ENCODE peak calls at places on chromosomes 3 and 15, in four cellular contexts. One of them, this sample, is unnamed.

GRCh38 chr3:157274644-157275137 is 114.7 kb upstream of the CCNL1 start:
- DNase-seq in H9: peak
- DNase-seq in IMR-90: no peak
- DNase-seq in H1: peak
- DNase-seq in this sample: no peak

GRCh38 chr3:81643721-81644120 is 117.7 kb downstream of the GBE1 start:
- DNase-seq in IMR-90: peak
- DNase-seq in H1: no peak
- DNase-seq in H9: no peak
- DNase-seq in this sample: peak

GRCh38 chr3:87996845-87997244 is 62.0 kb downstream of the CGGBP1 start:
- DNase-seq in IMR-90: no peak
- DNase-seq in H9: no peak
- DNase-seq in H1: no peak
- DNase-seq in this sample: no peak

GRCh38 chr15:45795487-45796069 is 160.7 kb downstream of the SQOR start:
- DNase-seq in H1: peak
- DNase-seq in IMR-90: peak
- DNase-seq in H9: peak
- DNase-seq in this sample: peak

GRCh38 chr3:119627461-119627860 is 29.8 kb downstream of the PLA1A start:
- DNase-seq in IMR-90: no peak
- DNase-seq in H1: no peak
- DNase-seq in H9: no peak
- DNase-seq in this sample: no peak

GRCh38 chr15:36156855-36157521 is 422.4 kb upstream of the CDIN1 start:
- DNase-seq in IMR-90: peak
- DNase-seq in H9: no peak
- DNase-seq in H1: no peak
- DNase-seq in this sample: peak

GRCh38 chr3:57966823-57967222 is 41.4 kb upstream of the FLNB start:
- DNase-seq in H9: no peak
- DNase-seq in IMR-90: peak
- DNase-seq in H1: no peak
- DNase-seq in this sample: no peak

GRCh38 chr3:2810723-2811122 is 299.5 kb downstream of the IL5RA start:
- DNase-seq in H9: no peak
- DNase-seq in H1: no peak
- DNase-seq in IMR-90: no peak
- DNase-seq in this sample: peak

GRCh38 chr15:64356443-64357040 is 569 bp upstream of the CSNK1G1 start:
- DNase-seq in IMR-90: peak
- DNase-seq in H1: no peak
- DNase-seq in H9: no peak
- DNase-seq in this sample: no peak

GRCh38 chr3:190883973-190884832 is 21.7 kb upstream of the GMNC start:
- DNase-seq in H1: peak
- DNase-seq in IMR-90: peak
- DNase-seq in H9: peak
- DNase-seq in this sample: peak

GRCh38 chr3:141076821-141077571 is 25.8 kb downstream of the SPSB4 start:
- DNase-seq in H1: no peak
- DNase-seq in H9: peak
- DNase-seq in IMR-90: peak
- DNase-seq in this sample: peak

GRCh38 chr3:186869253-186870235 is 27.0 kb downstream of the ADIPOQ start:
- DNase-seq in H1: no peak
- DNase-seq in H9: no peak
- DNase-seq in IMR-90: peak
- DNase-seq in this sample: no peak

GRCh38 chr15:71329509-71330260 is 214.4 kb downstream of the THSD4 start:
- DNase-seq in IMR-90: peak
- DNase-seq in H9: no peak
- DNase-seq in H1: no peak
- DNase-seq in this sample: peak

GRCh38 chr3:132268956-132269355 is 48.3 kb upstream of the ACP3 start:
- DNase-seq in IMR-90: peak
- DNase-seq in H1: no peak
- DNase-seq in H9: peak
- DNase-seq in this sample: peak

GRCh38 chr3:30811174-30811795 is 83.2 kb downstream of the GADL1 start:
- DNase-seq in H9: no peak
- DNase-seq in IMR-90: no peak
- DNase-seq in H1: no peak
- DNase-seq in this sample: no peak

GRCh38 chr3:81443457-81443782 is 318.0 kb downstream of the GBE1 start:
- DNase-seq in IMR-90: no peak
- DNase-seq in H1: no peak
- DNase-seq in H9: no peak
- DNase-seq in this sample: no peak

GRCh38 chr15:75321711-75322110 is 14.2 kb upstream of the COMMD4 start:
- DNase-seq in IMR-90: no peak
- DNase-seq in H9: no peak
- DNase-seq in H1: no peak
- DNase-seq in this sample: no peak

GRCh38 chr3:172274906-172275305 is 173.3 kb downstream of the GHSR start:
- DNase-seq in H9: no peak
- DNase-seq in H1: no peak
- DNase-seq in IMR-90: no peak
- DNase-seq in this sample: no peak

GRCh38 chr3:181694805-181695660 is 16.7 kb upstream of the SOX2 start:
- DNase-seq in H1: no peak
- DNase-seq in H9: peak
- DNase-seq in IMR-90: no peak
- DNase-seq in this sample: peak

GRCh38 chr15:63506537-63507035 is 2.2 kb downstream of the USP3 start:
- DNase-seq in H9: no peak
- DNase-seq in H1: no peak
- DNase-seq in IMR-90: no peak
- DNase-seq in this sample: no peak

DNA sequence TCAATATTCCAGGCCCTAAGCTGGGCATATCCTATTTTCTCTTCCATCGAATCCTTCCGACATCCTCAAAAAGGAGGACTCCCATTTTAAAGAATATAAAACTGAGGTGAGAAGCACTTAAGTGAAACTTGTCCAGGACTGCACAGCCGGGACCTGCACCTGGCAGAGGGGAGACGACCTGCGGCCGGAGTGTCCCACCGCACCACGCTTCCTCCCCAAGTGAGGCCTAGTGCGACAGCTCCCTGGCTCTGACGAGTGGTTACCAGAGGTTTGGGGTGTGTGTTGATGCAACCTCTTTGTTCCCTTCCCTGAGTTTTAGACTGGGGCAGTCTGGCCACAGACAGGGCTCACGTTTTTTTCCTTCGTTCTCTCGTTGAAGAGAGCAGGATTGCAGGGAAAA is 24.9 kb upstream of the ATP2B2 start:
- DNase-seq in H9: no peak
- DNase-seq in H1: no peak
- DNase-seq in IMR-90: no peak
- DNase-seq in this sample: no peak
- H3K56ac ChIP-seq in H9: no peak
- H3K56ac ChIP-seq in H1: no peak
- H3K56ac ChIP-seq in IMR-90: no peak
- H3K56ac ChIP-seq in this sample: no peak

GRCh38 chr3:111810909-111811308 is 48.2 kb upstream of the PHLDB2 start:
- DNase-seq in IMR-90: peak
- DNase-seq in H1: no peak
- DNase-seq in H9: no peak
- DNase-seq in this sample: no peak

GRCh38 chr3:111811811-111812210 is 47.3 kb upstream of the PHLDB2 start:
- DNase-seq in H1: no peak
- DNase-seq in IMR-90: peak
- DNase-seq in H9: no peak
- DNase-seq in this sample: no peak

GRCh38 chr3:111809196-111809595 is 49.9 kb upstream of the PHLDB2 start:
- DNase-seq in H1: no peak
- DNase-seq in H9: no peak
- DNase-seq in IMR-90: peak
- DNase-seq in this sample: no peak

GRCh38 chr3:111808439-111808838 is 50.6 kb upstream of the PHLDB2 start:
- DNase-seq in IMR-90: peak
- DNase-seq in H1: no peak
- DNase-seq in H9: no peak
- DNase-seq in this sample: no peak

GRCh38 chr3:111807826-111808225 is 51.2 kb upstream of the PHLDB2 start:
- DNase-seq in IMR-90: no peak
- DNase-seq in H1: no peak
- DNase-seq in H9: no peak
- DNase-seq in this sample: no peak
- H3K56ac ChIP-seq in IMR-90: no peak
- H3K56ac ChIP-seq in H1: no peak
- H3K56ac ChIP-seq in H9: no peak
- H3K56ac ChIP-seq in this sample: no peak

GRCh38 chr3:61357902-61358301 is 106.7 kb upstream of the FHIT start:
- DNase-seq in H9: no peak
- DNase-seq in IMR-90: no peak
- DNase-seq in H1: no peak
- DNase-seq in this sample: no peak

GRCh38 chr3:61356678-61357077 is 105.4 kb upstream of the FHIT start:
- DNase-seq in H9: no peak
- DNase-seq in IMR-90: no peak
- DNase-seq in H1: no peak
- DNase-seq in this sample: no peak

GRCh38 chr3:61354604-61355003 is 103.4 kb upstream of the FHIT start:
- DNase-seq in H1: no peak
- DNase-seq in H9: no peak
- DNase-seq in IMR-90: no peak
- DNase-seq in this sample: no peak

GRCh38 chr3:61360297-61360696 is 109.0 kb upstream of the FHIT start:
- DNase-seq in H9: no peak
- DNase-seq in IMR-90: no peak
- DNase-seq in H1: no peak
- DNase-seq in this sample: peak

DNA sequence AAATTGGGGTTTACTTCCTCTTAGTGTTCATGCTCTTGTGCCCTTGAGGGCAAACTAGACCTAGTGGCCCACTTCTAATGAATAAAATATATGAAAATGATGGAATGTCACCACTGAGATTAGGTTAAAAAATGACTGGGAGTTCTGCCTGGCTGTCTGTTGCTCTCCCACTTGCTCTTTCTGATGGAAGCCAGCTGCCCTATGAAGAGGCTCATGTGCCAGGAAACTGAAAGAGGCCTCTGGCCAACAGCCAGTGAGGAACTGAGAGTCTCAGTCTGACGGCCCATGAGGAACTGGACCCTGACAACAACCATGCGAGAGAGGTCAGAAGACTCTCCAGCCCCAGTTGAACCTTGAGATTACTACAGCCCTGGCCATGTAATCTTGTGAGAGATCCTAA is 107.1 kb upstream of the FHIT start:
- DNase-seq in H9: no peak
- DNase-seq in H1: no peak
- DNase-seq in IMR-90: no peak
- DNase-seq in this sample: no peak
- H3K56ac ChIP-seq in H9: no peak
- H3K56ac ChIP-seq in H1: no peak
- H3K56ac ChIP-seq in IMR-90: no peak
- H3K56ac ChIP-seq in this sample: no peak

DNA sequence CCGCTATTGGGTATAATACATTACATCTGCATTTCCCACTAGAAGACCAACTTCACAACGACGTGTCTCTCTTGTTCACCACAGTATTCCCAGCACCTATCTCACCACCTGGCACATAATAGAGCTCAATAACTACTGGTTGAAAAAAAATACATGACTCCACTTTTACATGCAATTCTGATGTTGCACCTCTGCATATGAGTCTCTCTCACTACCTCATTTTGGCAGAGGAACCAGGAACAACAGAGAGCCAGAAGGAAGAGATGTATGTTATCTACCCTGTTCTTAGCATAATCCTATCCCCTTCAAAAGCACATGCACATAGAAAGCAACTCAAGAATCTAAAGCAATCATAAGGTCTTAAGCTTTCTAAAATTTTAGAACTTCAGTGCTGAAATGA is 61.6 kb downstream of the SHQ1 start:
- DNase-seq in H9: no peak
- DNase-seq in H1: no peak
- DNase-seq in IMR-90: no peak
- DNase-seq in this sample: no peak
- H3K56ac ChIP-seq in H9: no peak
- H3K56ac ChIP-seq in H1: no peak
- H3K56ac ChIP-seq in IMR-90: no peak
- H3K56ac ChIP-seq in this sample: no peak

GRCh38 chr3:71896751-71897150 is 111.8 kb upstream of the PROK2 start:
- DNase-seq in H9: no peak
- DNase-seq in H1: no peak
- DNase-seq in IMR-90: no peak
- DNase-seq in this sample: no peak

GRCh38 chr3:71902258-71903128 is 117.5 kb upstream of the PROK2 start:
- DNase-seq in H9: no peak
- DNase-seq in IMR-90: no peak
- DNase-seq in H1: no peak
- DNase-seq in this sample: no peak

GRCh38 chr3:71905426-71905825 is 120.5 kb upstream of the PROK2 start:
- DNase-seq in IMR-90: no peak
- DNase-seq in H9: no peak
- DNase-seq in H1: no peak
- DNase-seq in this sample: no peak

GRCh38 chr3:71903141-71903540 is 118.2 kb upstream of the PROK2 start:
- DNase-seq in H9: no peak
- DNase-seq in IMR-90: no peak
- DNase-seq in H1: no peak
- DNase-seq in this sample: no peak

GRCh38 chr3:71900057-71900456 is 115.1 kb upstream of the PROK2 start:
- DNase-seq in H9: no peak
- DNase-seq in IMR-90: no peak
- DNase-seq in H1: no peak
- DNase-seq in this sample: no peak
- H3K56ac ChIP-seq in H9: no peak
- H3K56ac ChIP-seq in IMR-90: no peak
- H3K56ac ChIP-seq in H1: no peak
- H3K56ac ChIP-seq in this sample: no peak

GRCh38 chr3:8647137-8647970 is 2.8 kb upstream of the SSUH2 start:
- DNase-seq in H9: no peak
- DNase-seq in IMR-90: no peak
- DNase-seq in H1: no peak
- DNase-seq in this sample: no peak
- H3K56ac ChIP-seq in H9: no peak
- H3K56ac ChIP-seq in IMR-90: no peak
- H3K56ac ChIP-seq in H1: no peak
- H3K56ac ChIP-seq in this sample: no peak

GRCh38 chr15:61832223-61832622 is 228.0 kb downstream of the VPS13C start:
- DNase-seq in H1: no peak
- DNase-seq in H9: no peak
- DNase-seq in IMR-90: no peak
- DNase-seq in this sample: no peak
- H3K56ac ChIP-seq in H1: no peak
- H3K56ac ChIP-seq in H9: no peak
- H3K56ac ChIP-seq in IMR-90: no peak
- H3K56ac ChIP-seq in this sample: no peak

DNA sequence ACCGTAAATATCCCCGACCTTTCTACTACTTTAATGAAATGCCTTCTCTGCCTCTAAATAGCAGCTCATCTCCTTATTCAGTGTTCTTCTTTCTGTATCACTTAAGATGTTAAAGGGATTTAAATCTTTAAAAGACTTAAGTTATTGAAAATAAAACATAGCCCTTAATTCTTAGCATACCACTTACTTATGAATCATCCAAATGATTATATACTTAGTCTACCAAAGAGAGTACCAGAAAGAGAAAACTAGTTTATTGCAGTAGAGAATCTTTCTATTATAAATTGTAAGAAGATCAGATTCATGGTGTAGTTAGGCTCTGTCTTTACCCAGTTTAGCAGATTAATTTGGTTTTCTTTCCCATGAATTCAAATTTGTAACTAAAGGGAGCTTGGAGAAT is 802.0 kb downstream of the TBL1XR1 start:
- DNase-seq in IMR-90: peak
- DNase-seq in H9: no peak
- DNase-seq in H1: no peak
- DNase-seq in this sample: no peak
- H3K56ac ChIP-seq in IMR-90: no peak
- H3K56ac ChIP-seq in H9: no peak
- H3K56ac ChIP-seq in H1: no peak
- H3K56ac ChIP-seq in this sample: no peak

This sample was measured in mesendoderm.